ENCODE peak calls at places on chromosomes 7 and 10, in eight cellular contexts. W is mammary epithelial cell, D is heart right ventricle, G is caudate nucleus, T is GM12878, V is sigmoid colon, J is AG04450, H is endodermal cell. O is an unnamed sample.

GRCh38 chr10:101903827-101904520 is 60.4 kb upstream of the KCNIP2 start:
- DNase-seq in W (no peak), H (no peak), V (no peak), J (no peak), G (peak; percentile 16), D (no peak), T (peak; percentile 88), O (no peak)

GRCh38 chr7:5702876-5703571 is 78.4 kb downstream of the RNF216 start:
- DNase-seq in G (peak; percentile 89), J (no peak), T (no peak), D (no peak), H (no peak), V (peak; percentile 71), W (peak; percentile 60), O (no peak)

GRCh38 chr7:6284055-6284400 is 11.6 kb upstream of the CYTH3 start:
- DNase-seq in D (no peak), H (no peak), T (no peak), J (no peak), V (no peak), W (peak; percentile 44), G (no peak), O (no peak)

GRCh38 chr7:135930565-135931423 is 46.4 kb downstream of the MTPN start:
- DNase-seq in W (no peak), T (no peak), D (no peak), G (no peak), J (no peak), V (no peak), H (peak; percentile 58), O (peak; percentile 20)

GRCh38 chr7:128041203-128041602 is 10.0 kb upstream of the LRRC4 start:
- DNase-seq in G (no peak), H (no peak), V (no peak), D (no peak), J (peak; percentile 36), T (no peak), W (peak; percentile 74), O (no peak)

GRCh38 chr10:129477051-129477450 is 10.0 kb downstream of the MGMT start:
- DNase-seq in D (no peak), J (no peak), H (peak; percentile 25), V (no peak), G (no peak), W (no peak), T (no peak), O (no peak)

GRCh38 chr7:123748171-123748733 is 551 bp downstream of the WASL start:
- DNase-seq in W (peak; percentile 41), J (no peak), H (peak; percentile 77), D (peak; percentile 45), G (no peak), V (peak; percentile 76), T (no peak), O (no peak)

GRCh38 chr7:44144426-44144967 is 3.4 kb upstream of the MYL7 start:
- DNase-seq in G (no peak), W (no peak), V (peak; percentile 51), T (no peak), D (no peak), H (no peak), J (no peak), O (no peak)

GRCh38 chr7:28784166-28784870 is 173.8 kb downstream of the TRIL start:
- DNase-seq in W (no peak), G (no peak), D (no peak), J (no peak), H (no peak), V (no peak), T (no peak), O (no peak)

GRCh38 chr7:28787116-28787515 is 171.0 kb downstream of the TRIL start:
- DNase-seq in G (no peak), D (no peak), H (no peak), W (no peak), J (no peak), T (no peak), V (no peak), O (no peak)

GRCh38 chr7:28782362-28782761 is 175.8 kb downstream of the TRIL start:
- DNase-seq in J (no peak), W (no peak), V (no peak), G (no peak), D (no peak), H (no peak), T (no peak), O (no peak)

GRCh38 chr7:28790467-28790866 is 167.7 kb downstream of the TRIL start:
- DNase-seq in H (no peak), T (no peak), D (no peak), W (no peak), J (no peak), V (no peak), G (no peak), O (no peak)

DNA sequence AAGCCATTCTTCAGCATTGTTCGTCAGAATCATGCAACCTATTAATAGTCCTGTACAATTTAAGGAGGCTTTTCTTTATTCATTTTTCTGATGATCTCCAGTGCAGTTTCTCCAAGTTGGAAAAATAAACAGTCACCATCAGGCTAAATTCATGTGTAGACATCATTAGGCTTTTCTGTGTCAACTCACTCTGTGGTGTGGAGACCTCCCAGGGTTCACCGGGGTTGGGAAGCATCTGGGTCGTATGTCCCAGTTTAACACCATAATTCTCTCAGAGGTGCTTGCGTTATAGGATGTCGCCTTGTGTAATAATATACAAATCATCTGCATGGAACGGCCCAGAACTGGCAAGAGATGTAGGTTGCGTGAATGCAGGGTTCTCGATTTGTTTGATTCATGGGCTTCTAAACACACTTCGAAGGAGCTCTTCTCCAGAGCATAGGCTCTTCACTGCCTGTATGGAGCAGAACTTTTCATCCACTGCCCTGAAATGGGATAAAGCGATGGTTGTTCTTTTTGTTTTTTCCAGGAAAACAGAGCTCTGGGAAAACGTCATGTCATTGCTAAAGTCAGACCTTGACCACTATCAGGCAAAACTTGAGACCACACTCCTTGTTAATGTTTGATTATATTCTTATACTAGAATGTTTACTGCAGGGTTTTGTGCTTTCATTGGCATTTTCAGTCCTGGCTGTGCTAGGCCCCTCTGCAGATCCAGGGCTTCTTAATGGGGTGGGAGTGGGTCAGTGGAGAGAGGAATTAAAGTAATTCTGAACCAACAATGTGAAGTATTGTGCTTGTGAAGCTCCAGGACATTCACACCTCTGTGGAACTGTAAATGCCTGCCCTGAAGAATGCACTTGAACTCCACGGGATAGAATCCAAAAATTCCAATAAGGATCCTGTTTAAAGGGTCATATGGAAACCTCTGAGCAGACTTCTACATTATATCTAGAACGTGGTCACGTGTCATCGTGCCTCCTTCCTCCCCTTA is 172.8 kb downstream of the TRIL start:
- DNase-seq in W (no peak), T (no peak), G (no peak), J (no peak), D (no peak), H (peak; percentile 68), V (no peak), O (no peak)
- H3K27ac ChIP-seq in W (no peak overlapping the region), T (no peak overlapping the region), G (no peak overlapping the region), J (no peak overlapping the region), D (no peak overlapping the region), H (no peak overlapping the region), V (no peak overlapping the region), O (no peak overlapping the region)

GRCh38 chr10:14549496-14549895 is 218.8 kb upstream of the FRMD4A start:
- DNase-seq in J (no peak), D (no peak), W (no peak), H (no peak), T (no peak), V (no peak), G (peak; percentile 30), O (no peak)

GRCh38 chr10:14545827-14546226 is 215.1 kb upstream of the FRMD4A start:
- DNase-seq in D (no peak), J (peak; percentile 44), H (no peak), V (no peak), G (no peak), T (no peak), W (peak; percentile 45), O (no peak)

GRCh38 chr10:14548970-14549369 is 218.2 kb upstream of the FRMD4A start:
- DNase-seq in J (no peak), D (no peak), G (no peak), H (no peak), W (no peak), V (no peak), T (no peak), O (no peak)

GRCh38 chr10:14548474-14548873 is 217.8 kb upstream of the FRMD4A start:
- DNase-seq in G (no peak), T (no peak), D (no peak), H (no peak), W (no peak), J (no peak), V (no peak), O (no peak)

GRCh38 chr10:14547826-14548225 is 217.1 kb upstream of the FRMD4A start:
- DNase-seq in G (no peak), T (no peak), D (no peak), J (no peak), W (no peak), H (peak; percentile 73), V (no peak), O (no peak)
- H3K27ac ChIP-seq in G (no peak overlapping the region), T (no peak overlapping the region), D (no peak overlapping the region), J (no peak overlapping the region), W (no peak overlapping the region), H (no peak overlapping the region), V (no peak overlapping the region), O (no peak overlapping the region)

DNA sequence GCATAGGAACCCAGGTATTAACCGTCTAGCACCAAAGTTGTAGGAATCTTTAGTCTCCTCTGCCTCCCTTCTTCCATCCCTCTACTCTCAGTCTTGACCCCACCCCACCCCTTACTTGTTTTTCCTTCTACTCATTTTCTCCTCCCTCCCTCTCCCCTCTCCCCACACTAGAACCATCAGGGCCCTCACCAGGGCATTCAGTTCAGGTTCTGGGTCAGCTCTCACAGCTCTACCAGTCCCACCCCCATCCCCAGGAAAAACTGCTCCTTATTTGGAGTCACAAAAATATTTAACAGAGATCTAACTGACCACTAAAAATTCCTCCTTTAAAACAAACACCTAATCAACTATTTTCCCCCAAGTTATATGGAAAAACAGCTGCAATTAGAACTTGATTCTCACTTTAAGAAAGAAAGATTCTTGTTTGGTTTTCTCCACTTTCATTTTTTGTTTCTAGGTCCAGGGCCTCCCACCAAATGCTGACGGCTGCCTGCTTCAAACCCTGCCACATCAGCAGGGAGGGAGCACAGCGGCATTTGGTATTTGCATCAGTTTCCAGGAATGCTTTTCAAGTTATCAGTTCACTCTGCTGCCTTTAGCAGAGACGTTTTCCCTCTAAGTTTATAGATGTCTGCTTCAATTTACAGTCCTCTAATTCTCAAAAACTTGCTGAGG is 2.8 kb upstream of the COL1A2 start:
- DNase-seq in G (no peak), T (no peak), H (peak; percentile 66), J (peak; percentile 81), D (no peak), V (no peak), W (no peak), O (no peak)
- H3K27ac ChIP-seq in G (no peak overlapping the region), T (no peak overlapping the region), H (peak overlapping the region; percentile 82), J (peak overlapping the region; percentile 92), D (peak overlapping the region; percentile 83), V (peak overlapping the region; percentile 94), W (no peak overlapping the region), O (no peak overlapping the region)

DNA sequence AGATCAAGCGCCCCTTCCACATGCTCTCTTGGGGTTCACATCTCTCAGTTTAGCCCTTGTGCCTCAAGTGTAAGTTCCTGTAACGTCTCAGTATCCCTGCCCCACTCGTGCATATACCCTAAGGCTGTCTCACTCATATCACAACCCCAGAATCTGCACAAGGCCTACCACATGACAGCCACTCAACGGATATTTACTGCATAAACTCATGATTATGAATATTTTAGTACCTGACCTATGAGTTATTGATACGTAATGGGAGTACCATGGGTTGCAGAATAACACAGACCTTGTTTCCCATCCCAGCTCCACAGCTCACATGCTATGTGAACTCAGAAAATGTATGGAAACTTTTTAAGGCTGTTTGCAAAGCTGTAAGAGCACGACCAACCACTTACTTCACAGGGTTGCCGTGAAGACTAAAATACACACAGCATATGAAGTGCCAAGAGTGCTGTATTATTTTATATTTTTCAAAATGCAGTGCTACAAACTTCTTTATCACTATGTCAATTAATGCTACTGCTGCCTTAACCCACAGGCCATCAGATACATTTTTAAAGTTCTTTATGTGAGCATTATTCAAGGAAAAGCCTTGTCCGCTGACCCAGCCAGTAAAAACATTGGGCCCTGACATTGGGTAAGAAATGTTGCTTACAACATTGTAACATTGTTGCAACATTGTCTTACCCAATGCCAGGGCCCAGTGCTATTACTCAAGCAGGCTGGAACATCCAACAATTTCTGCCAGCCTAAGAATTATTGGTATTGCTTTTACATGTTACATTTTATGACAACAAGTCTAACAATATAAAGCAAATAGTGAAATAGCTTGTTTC is 97.2 kb downstream of the JAZF1 start:
- DNase-seq in W (peak; percentile 45), G (no peak), H (no peak), J (no peak), T (no peak), D (no peak), V (peak; percentile 83), O (no peak)
- H3K27ac ChIP-seq in W (no peak overlapping the region), G (no peak overlapping the region), H (no peak overlapping the region), J (no peak overlapping the region), T (no peak overlapping the region), D (no peak overlapping the region), V (peak overlapping the region; percentile 55), O (no peak overlapping the region)